ENCODE peak calls at places on chromosomes 2 and 18, in four cellular contexts. E is stomach, O is prostate gland, Q is A549. S is an unnamed sample.

GRCh38 chr2:240972636-240973521 is 25.5 kb upstream of the SNED1 start:
- DNase-seq in E (peak), O (peak), Q (no peak), S (no peak)

GRCh38 chr18:23862071-23862470 is 152.5 kb upstream of the TTC39C start:
- DNase-seq in E (no peak), O (no peak), Q (no peak), S (no peak)

GRCh38 chr2:110101280-110101844 is 14.3 kb downstream of the MALL start:
- DNase-seq in E (peak), O (peak), Q (peak), S (peak)

GRCh38 chr2:173323371-173323770 is 31.3 kb upstream of the CDCA7 start:
- DNase-seq in E (no peak), O (no peak), Q (no peak), S (no peak)

GRCh38 chr2:143530753-143531152 is 401.5 kb downstream of the ARHGAP15 start:
- DNase-seq in E (no peak), O (no peak), Q (no peak), S (no peak)

GRCh38 chr2:40244251-40245010 is 207.5 kb downstream of the SLC8A1 start:
- DNase-seq in E (peak), O (peak), Q (peak), S (peak)

GRCh38 chr18:58937913-58938312 is 73.2 kb downstream of the ZNF532 start:
- DNase-seq in E (no peak), O (no peak), Q (no peak), S (no peak)

GRCh38 chr2:157725856-157726255 is 97.2 kb upstream of the ACVR1C start:
- DNase-seq in E (no peak), O (no peak), Q (no peak), S (no peak)

GRCh38 chr2:197575987-197576386 is 60.1 kb downstream of the MOB4 start:
- DNase-seq in E (no peak), O (no peak), Q (no peak), S (peak)

GRCh38 chr2:100252811-100253698 is 69.2 kb downstream of the LONRF2 start:
- DNase-seq in E (peak), O (no peak), Q (no peak), S (no peak)

GRCh38 chr2:175855794-175856453 is 146.1 kb downstream of the LNPK start:
- DNase-seq in E (no peak), O (no peak), Q (no peak), S (peak)

GRCh38 chr2:105515581-105516415 is 116.9 kb upstream of the FHL2 start:
- DNase-seq in E (peak), O (peak), Q (no peak), S (no peak)

GRCh38 chr18:12836551-12836950 is 47.5 kb downstream of the PTPN2 start:
- DNase-seq in E (no peak), O (no peak), Q (no peak), S (no peak)

GRCh38 chr2:11004206-11004605 is 92.5 kb downstream of the KCNF1 start:
- DNase-seq in E (no peak), O (no peak), Q (no peak), S (no peak)

GRCh38 chr18:75492897-75493296 is 65.4 kb upstream of the SMIM21 start:
- DNase-seq in E (no peak), O (no peak), Q (no peak), S (no peak)

GRCh38 chr2:164747786-164748433 is 93.7 kb downstream of the COBLL1 start:
- DNase-seq in E (no peak), O (no peak), Q (no peak), S (no peak)

GRCh38 chr2:3597567-3597966 is 2.7 kb downstream of the COLEC11 start:
- DNase-seq in E (no peak), O (no peak), Q (no peak), S (no peak)

GRCh38 chr2:3596891-3597290 is 2.0 kb downstream of the COLEC11 start:
- DNase-seq in E (no peak), O (no peak), Q (no peak), S (no peak)

GRCh38 chr2:3595985-3596384 is 1.1 kb downstream of the COLEC11 start:
- DNase-seq in E (no peak), O (no peak), Q (no peak), S (no peak)

GRCh38 chr2:3595409-3595808 is 497 bp downstream of the COLEC11 start:
- DNase-seq in E (no peak), O (no peak), Q (no peak), S (no peak)

GRCh38 chr2:3594493-3595281 is at the start of gene COLEC11:
- DNase-seq in E (no peak), O (no peak), Q (no peak), S (no peak)
- TF ChIP-seq POLR2A in E (no peak), O (no peak), Q (no peak), S (no peak)

DNA sequence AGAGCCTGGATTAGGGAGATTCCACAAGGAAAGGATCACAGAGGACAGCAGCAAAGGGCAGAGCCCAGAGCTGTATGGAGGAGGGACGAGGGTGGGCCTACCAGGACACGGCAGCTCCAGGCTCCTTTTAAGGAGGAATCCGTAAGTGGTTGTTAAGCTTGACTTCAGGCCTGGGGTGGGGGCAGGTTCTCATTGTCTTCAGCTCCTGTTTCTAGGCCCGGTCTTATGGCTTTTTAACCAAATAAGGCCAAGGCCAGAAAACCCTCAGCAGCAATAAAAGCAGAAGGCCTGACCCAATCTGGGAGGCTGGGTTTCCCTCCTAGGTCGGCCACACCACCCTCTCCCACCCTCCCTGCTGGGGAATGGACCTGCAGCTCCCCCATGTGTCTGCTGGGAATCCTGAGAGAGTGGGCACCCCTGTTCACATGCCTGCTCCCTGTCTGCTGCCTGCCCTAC is 111.2 kb downstream of the PLB1 start:
- DNase-seq in E (no peak), O (no peak), Q (peak), S (peak)
- TF ChIP-seq CTCF in E (no peak), O (no peak), Q (peak), S (no peak)

GRCh38 chr2:20580690-20581437 is 70.0 kb downstream of the HS1BP3 start:
- DNase-seq in E (no peak), O (no peak), Q (no peak), S (peak)
- TF ChIP-seq POLR2A in E (no peak), O (no peak), Q (no peak), S (no peak)

GRCh38 chr2:112627060-112628040 is 18.4 kb upstream of the SLC20A1 start:
- DNase-seq in E (peak), O (no peak), Q (peak), S (peak)
- TF ChIP-seq CTCF in E (no peak), O (no peak), Q (no peak), S (no peak)

GRCh38 chr2:218397502-218398436 is 1.9 kb upstream of the CTDSP1 start:
- DNase-seq in E (peak), O (peak), Q (peak), S (peak)
- TF ChIP-seq POLR2A in E (no peak), O (no peak), Q (peak), S (peak)

DNA sequence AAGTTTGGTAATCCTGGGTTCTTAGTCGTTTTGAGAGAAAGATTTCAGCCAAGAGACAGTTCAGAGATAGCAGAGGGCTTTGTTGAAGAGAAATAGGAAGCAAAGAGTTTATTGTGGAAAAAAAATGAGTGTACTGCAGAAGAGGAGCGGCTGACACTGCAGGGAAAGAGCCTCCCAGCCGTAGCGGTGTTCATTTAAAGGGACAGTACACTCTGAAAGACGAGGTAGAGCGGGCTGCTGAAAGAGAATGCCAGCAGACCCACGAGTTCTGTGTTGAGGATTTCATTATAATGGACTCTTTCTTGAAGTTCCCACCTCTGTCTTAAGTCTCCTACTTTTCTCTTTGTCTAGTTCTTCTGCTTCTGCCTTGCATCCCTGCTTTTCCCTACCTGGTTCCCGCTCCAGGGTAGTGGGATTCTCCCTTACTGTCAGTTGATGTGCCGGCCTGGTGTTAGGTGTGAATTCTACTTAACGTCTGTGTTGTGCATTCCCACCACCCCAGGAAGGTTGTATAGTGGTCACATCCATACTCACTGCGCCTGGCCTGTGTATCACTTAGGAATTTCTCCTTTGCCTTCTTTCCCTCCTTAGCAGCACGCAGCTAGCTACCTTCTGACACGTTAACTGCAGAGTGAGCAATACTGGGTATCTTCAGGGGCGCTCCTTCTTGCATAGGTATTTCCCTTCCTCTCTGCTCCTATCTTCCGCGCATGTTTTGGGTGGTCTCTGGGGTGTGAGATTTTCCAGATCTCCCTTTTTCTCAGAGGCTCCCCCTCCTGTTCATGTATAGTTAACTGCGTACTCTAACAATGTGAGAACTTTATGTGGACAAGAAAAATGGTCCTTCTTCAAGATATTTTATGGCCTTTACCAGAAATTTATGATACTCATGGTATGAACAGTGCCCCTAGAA is 164.5 kb downstream of the PTH2R start:
- DNase-seq in E (no peak), O (no peak), Q (peak), S (no peak)
- TF ChIP-seq CTCF in E (no peak), O (no peak), Q (no peak), S (no peak)

GRCh38 chr18:50039736-50040135 is 155.2 kb downstream of the MYO5B start:
- DNase-seq in E (no peak), O (no peak), Q (no peak), S (no peak)
- TF ChIP-seq POLR2A in E (no peak), O (no peak), Q (no peak), S (no peak)